ENCODE peak calls at places on chromosomes 11 and 22, in nine cellular contexts. H is A549, X is IMR-90, Y is GM23338, G is cardiac muscle cell, E is psoas muscle, Q is brain microvascular endothelial cell, M is HCT116, U is spleen. F is an unnamed sample.

GRCh38 chr11:9065614-9066431 is 25.6 kb downstream of the SCUBE2 start:
- DNase-seq in H (peak; percentile 29), X (peak; percentile 24), Y (no peak), G (peak; percentile 16), E (no peak), Q (no peak), M (no peak), U (no peak), F (no peak)

GRCh38 chr22:42905702-42906183 is 48.7 kb upstream of the ARFGAP3 start:
- DNase-seq in H (no peak), X (no peak), Y (no peak), G (no peak), E (peak; percentile 46), Q (no peak), M (no peak), U (no peak), F (no peak)

GRCh38 chr11:96338910-96339703 is 3.9 kb downstream of the MAML2 start:
- DNase-seq in H (no peak), X (peak; percentile 84), Y (peak; percentile 36), G (peak; percentile 80), E (peak; percentile 18), Q (peak; percentile 73), M (no peak), U (peak; percentile 85), F (no peak)

GRCh38 chr11:73184953-73185671 is 33.0 kb upstream of the P2RY2 start:
- DNase-seq in H (peak; percentile 76), X (peak; percentile 33), Y (peak; percentile 76), G (peak; percentile 68), E (peak; percentile 74), Q (peak; percentile 45), M (peak; percentile 40), U (peak; percentile 92), F (peak; percentile 78)

GRCh38 chr11:32438883-32439487 is 3.6 kb upstream of the WT1 start:
- DNase-seq in H (no peak), X (no peak), Y (peak; percentile 42), G (peak; percentile 58), E (no peak), Q (no peak), M (no peak), U (peak; percentile 71), F (no peak)

GRCh38 chr11:87417951-87418350 is 380.2 kb downstream of the TMEM135 start:
- DNase-seq in H (no peak), X (no peak), Y (no peak), G (no peak), E (no peak), Q (no peak), M (no peak), U (no peak), F (peak; percentile 57)

GRCh38 chr11:18720086-18720810 is 5.7 kb downstream of the IGSF22 start:
- DNase-seq in H (no peak), X (peak; percentile 25), Y (no peak), G (peak; percentile 13), E (no peak), Q (no peak), M (no peak), U (no peak), F (no peak)

GRCh38 chr11:119476666-119477331 is 53.8 kb upstream of the THY1 start:
- DNase-seq in H (no peak), X (no peak), Y (no peak), G (no peak), E (no peak), Q (no peak), M (no peak), U (no peak), F (no peak)

GRCh38 chr11:12695878-12696277 is 21.7 kb downstream of the TEAD1 start:
- DNase-seq in H (no peak), X (no peak), Y (no peak), G (no peak), E (no peak), Q (no peak), M (no peak), U (no peak), F (no peak)

GRCh38 chr11:10385696-10386095 is 69.4 kb upstream of the AMPD3 start:
- DNase-seq in H (no peak), X (peak; percentile 49), Y (no peak), G (peak; percentile 80), E (peak; percentile 83), Q (no peak), M (no peak), U (no peak), F (no peak)

GRCh38 chr11:43574949-43575915 is 105.3 kb upstream of the HSD17B12 start:
- DNase-seq in H (peak; percentile 23), X (peak; percentile 82), Y (peak; percentile 60), G (peak; percentile 70), E (no peak), Q (peak; percentile 36), M (no peak), U (no peak), F (peak; percentile 71)
- TF ChIP-seq CTCF in H (no peak), X (no peak), Y (no peak), G (no peak), E (no peak), Q (no peak), M (no peak), U (no peak), F (no peak)

GRCh38 chr22:38314140-38314991 is 2.9 kb downstream of the CSNK1E start:
- DNase-seq in H (no peak), X (peak; percentile 75), Y (peak; percentile 35), G (peak; percentile 47), E (no peak), Q (no peak), M (no peak), U (peak; percentile 78), F (no peak)

GRCh38 chr22:38314992-38315800 is 2.0 kb downstream of the CSNK1E start:
- DNase-seq in H (no peak), X (peak; percentile 35), Y (no peak), G (peak; percentile 34), E (no peak), Q (no peak), M (no peak), U (peak; percentile 81), F (no peak)

GRCh38 chr22:38312261-38312800 is 4.9 kb downstream of the CSNK1E start:
- DNase-seq in H (no peak), X (peak; percentile 42), Y (no peak), G (no peak), E (no peak), Q (no peak), M (no peak), U (no peak), F (no peak)

GRCh38 chr22:38311331-38311635 is 6.0 kb downstream of the CSNK1E start:
- DNase-seq in H (no peak), X (no peak), Y (no peak), G (peak; percentile 27), E (no peak), Q (no peak), M (no peak), U (no peak), F (no peak)

GRCh38 chr22:38313384-38313955 is 3.8 kb downstream of the CSNK1E start:
- DNase-seq in H (peak; percentile 54), X (peak; percentile 96), Y (no peak), G (peak; percentile 92), E (peak; percentile 78), Q (peak; percentile 84), M (no peak), U (peak; percentile 85), F (no peak)
- H3K27ac ChIP-seq in H (peak overlapping the region; percentile 92), X (peak overlapping the region; percentile 98), Y (peak overlapping the region; percentile 85), G (peak overlapping the region; percentile 99), E (peak overlapping the region; percentile 96), Q (peak overlapping the region; percentile 99), M (no peak overlapping the region), U (peak overlapping the region; percentile 93), F (no peak overlapping the region)

GRCh38 chr22:21102659-21103267 is 57.0 kb downstream of the LRRC74B start:
- DNase-seq in H (peak; percentile 82), X (peak; percentile 37), Y (peak; percentile 96), G (peak; percentile 70), E (peak; percentile 67), Q (peak; percentile 45), M (peak; percentile 71), U (peak; percentile 87), F (peak; percentile 94)

GRCh38 chr22:21101877-21102638 is 56.3 kb downstream of the LRRC74B start:
- DNase-seq in H (no peak), X (no peak), Y (no peak), G (no peak), E (no peak), Q (no peak), M (no peak), U (no peak), F (no peak)

GRCh38 chr22:21104126-21104691 is 58.5 kb downstream of the LRRC74B start:
- DNase-seq in H (no peak), X (no peak), Y (no peak), G (no peak), E (no peak), Q (no peak), M (no peak), U (no peak), F (no peak)

GRCh38 chr22:21105294-21105693 is 59.5 kb downstream of the LRRC74B start:
- DNase-seq in H (no peak), X (no peak), Y (no peak), G (no peak), E (no peak), Q (no peak), M (no peak), U (no peak), F (no peak)

DNA sequence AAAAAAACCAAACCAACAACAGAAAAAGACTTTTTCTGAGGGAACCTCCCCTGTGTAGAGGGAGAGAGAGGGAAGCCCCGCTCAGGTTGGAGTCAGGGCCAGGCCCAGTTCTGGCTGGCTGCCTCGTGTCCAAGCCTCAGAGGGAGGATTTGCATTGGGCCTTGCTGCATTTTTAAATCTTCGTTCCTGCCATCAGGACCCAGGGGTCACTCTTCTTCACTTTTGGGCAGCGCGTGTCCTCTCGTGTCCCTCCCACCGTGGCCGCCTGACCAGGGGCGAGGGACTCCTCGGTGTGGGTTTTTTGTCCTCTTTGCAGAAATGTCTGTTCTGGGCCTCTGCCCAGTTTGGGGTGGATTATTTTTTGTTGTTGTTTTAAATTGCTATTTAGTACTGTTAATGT is 57.9 kb downstream of the LRRC74B start:
- DNase-seq in H (no peak), X (no peak), Y (no peak), G (no peak), E (no peak), Q (no peak), M (no peak), U (no peak), F (no peak)
- H3K4me3 ChIP-seq in H (peak overlapping the region; percentile 46), X (no peak overlapping the region), Y (no peak overlapping the region), G (no peak overlapping the region), E (no peak overlapping the region), Q (no peak overlapping the region), M (no peak overlapping the region), U (no peak overlapping the region), F (no peak overlapping the region)

GRCh38 chr22:28929197-28929596 is 45.8 kb downstream of the ZNRF3 start:
- DNase-seq in H (no peak), X (no peak), Y (no peak), G (no peak), E (no peak), Q (no peak), M (no peak), U (no peak), F (no peak)

GRCh38 chr22:28934026-28934425 is 50.7 kb downstream of the ZNRF3 start:
- DNase-seq in H (no peak), X (no peak), Y (no peak), G (no peak), E (no peak), Q (no peak), M (no peak), U (no peak), F (no peak)

GRCh38 chr22:28933321-28933720 is 49.9 kb downstream of the ZNRF3 start:
- DNase-seq in H (no peak), X (no peak), Y (no peak), G (no peak), E (no peak), Q (no peak), M (no peak), U (no peak), F (no peak)

GRCh38 chr22:28930357-28931007 is 47.1 kb downstream of the ZNRF3 start:
- DNase-seq in H (no peak), X (peak; percentile 21), Y (no peak), G (peak; percentile 47), E (no peak), Q (no peak), M (no peak), U (no peak), F (no peak)

GRCh38 chr22:28931844-28932561 is 48.6 kb downstream of the ZNRF3 start:
- DNase-seq in H (no peak), X (no peak), Y (no peak), G (no peak), E (no peak), Q (no peak), M (no peak), U (no peak), F (peak; percentile 20)
- TF ChIP-seq CTCF in H (no peak), X (no peak), Y (no peak), G (no peak), E (no peak), Q (no peak), M (no peak), U (no peak), F (no peak)

F was measured in WERI-Rb-1.